ENCODE peak calls at places on chromosome X, in eight cellular contexts. U is endothelial cell; H is progenitor cell of endocrine pancreas; O is GM13977; S is fibroblast of pulmonary artery; V is AG04449; M is GM20000; Z is activated CD8-positive, alpha-beta T cell treated with anti-CD3 and anti-CD28 coated beads for 36 hours. R is an unnamed sample.

GRCh38 chrX:10310502-10310901 is 153.7 kb downstream of the CLCN4 start:
- DNase-seq in U (no peak), H (no peak), O (no peak), S (no peak), V (no peak), M (no peak), Z (no peak), R (no peak)

GRCh38 chrX:44675364-44676024 is 132.8 kb upstream of the FUNDC1 start:
- DNase-seq in U (no peak), H (no peak), O (no peak), S (peak), V (peak), M (no peak), Z (no peak), R (no peak)

GRCh38 chrX:38172596-38172995 is 48.1 kb downstream of the SRPX start:
- DNase-seq in U (no peak), H (no peak), O (no peak), S (no peak), V (no peak), M (no peak), Z (no peak), R (no peak)

GRCh38 chrX:15679246-15679645 is 14.6 kb upstream of the CLTRN start:
- DNase-seq in U (no peak), H (no peak), O (no peak), S (no peak), V (no peak), M (no peak), Z (no peak), R (no peak)

GRCh38 chrX:71603618-71604017 is 14.7 kb downstream of the CXCR3 start:
- DNase-seq in U (no peak), H (no peak), O (no peak), S (peak), V (no peak), M (no peak), Z (no peak), R (no peak)

GRCh38 chrX:40054793-40055192 is 43.0 kb downstream of the BCOR start:
- DNase-seq in U (no peak), H (no peak), O (no peak), S (no peak), V (no peak), M (no peak), Z (no peak), R (no peak)

GRCh38 chrX:117327306-117327705 is 789.3 kb downstream of the KLHL13 start:
- DNase-seq in U (no peak), H (no peak), O (no peak), S (no peak), V (no peak), M (no peak), Z (no peak), R (no peak)

GRCh38 chrX:78923198-78924015 is 21.8 kb upstream of the P2RY10 start:
- DNase-seq in U (no peak), H (no peak), O (peak), S (no peak), V (no peak), M (peak), Z (peak), R (peak)

GRCh38 chrX:72604112-72604511 is 31.5 kb upstream of the HDAC8 start:
- DNase-seq in U (no peak), H (no peak), O (no peak), S (no peak), V (no peak), M (peak), Z (no peak), R (no peak)

GRCh38 chrX:140664939-140665338 is 44.6 kb upstream of the LINC00632 start:
- DNase-seq in U (no peak), H (no peak), O (peak), S (peak), V (no peak), M (no peak), Z (no peak), R (no peak)
- TF ChIP-seq CTCF in U (peak), H (peak), O (peak), S (peak), V (no peak), M (no peak), Z (peak), R (no peak)

GRCh38 chrX:3585719-3586118 is 127.7 kb downstream of the PRKX start:
- DNase-seq in U (no peak), H (no peak), O (no peak), S (no peak), V (no peak), M (no peak), Z (no peak), R (no peak)
- TF ChIP-seq CTCF in U (no peak), H (no peak), O (no peak), S (peak), V (no peak), M (no peak), Z (no peak), R (no peak)

GRCh38 chrX:54825716-54826428 is 18.3 kb downstream of the MAGED2 start:
- DNase-seq in U (no peak), H (no peak), O (peak), S (no peak), V (no peak), M (no peak), Z (peak), R (no peak)
- TF ChIP-seq CTCF in U (no peak), H (peak), O (no peak), S (no peak), V (no peak), M (no peak), Z (no peak), R (no peak)

GRCh38 chrX:111447298-111447697 is 35.3 kb upstream of the DCX start:
- DNase-seq in U (peak), H (peak), O (peak), S (peak), V (no peak), M (peak), Z (peak), R (peak)
- TF ChIP-seq CTCF in U (no peak), H (peak), O (peak), S (no peak), V (no peak), M (no peak), Z (peak), R (peak)

GRCh38 chrX:53084043-53084570 is 1.9 kb downstream of the TSPYL2 start:
- DNase-seq in U (no peak), H (no peak), O (no peak), S (no peak), V (no peak), M (no peak), Z (no peak), R (no peak)
- TF ChIP-seq CTCF in U (no peak), H (no peak), O (no peak), S (no peak), V (no peak), M (no peak), Z (no peak), R (no peak)

GRCh38 chrX:153353416-153353815 is 19.5 kb downstream of the ZNF275 start:
- DNase-seq in U (no peak), H (no peak), O (no peak), S (no peak), V (no peak), M (no peak), Z (no peak), R (no peak)
- TF ChIP-seq CTCF in U (no peak), H (no peak), O (no peak), S (no peak), V (no peak), M (no peak), Z (no peak), R (no peak)

GRCh38 chrX:149630681-149631292 is 805 bp downstream of the TMEM185A start:
- DNase-seq in U (no peak), H (no peak), O (no peak), S (peak), V (no peak), M (no peak), Z (no peak), R (no peak)
- TF ChIP-seq CTCF in U (no peak), H (peak), O (no peak), S (peak), V (peak), M (no peak), Z (no peak), R (no peak)

DNA sequence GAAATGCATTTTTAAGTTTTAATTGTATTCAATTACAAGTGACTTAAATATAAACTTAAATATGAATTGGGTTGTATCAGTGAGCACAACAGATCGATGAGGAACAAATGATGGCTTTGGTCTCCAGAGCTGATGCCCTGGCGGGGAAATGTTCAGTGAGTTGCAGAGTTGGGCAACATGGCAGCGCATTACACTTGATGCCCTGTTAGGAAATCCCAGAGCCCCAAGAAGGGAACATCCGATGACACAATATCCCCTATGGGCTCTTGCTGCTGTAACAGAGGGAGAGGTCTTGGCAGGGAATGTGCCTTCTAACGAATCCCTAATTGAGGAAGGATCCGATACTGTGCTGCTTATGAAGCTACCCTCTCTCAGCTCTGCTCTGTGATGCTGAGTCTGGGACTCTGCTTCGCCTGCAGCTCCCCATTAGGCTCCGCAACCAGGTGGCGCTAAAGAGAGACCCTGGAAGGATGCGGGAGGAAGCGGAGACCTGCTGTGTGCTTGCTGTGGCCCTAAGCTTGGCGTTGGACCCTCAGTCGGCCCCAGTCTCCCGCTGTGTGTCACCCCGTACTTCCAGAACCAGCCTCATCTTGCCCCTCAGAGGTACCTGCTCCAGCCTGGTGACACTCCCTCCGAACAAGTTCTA is 38.9 kb downstream of the PDHA1 start:
- DNase-seq in U (peak), H (peak), O (peak), S (peak), V (no peak), M (peak), Z (peak), R (peak)
- TF ChIP-seq CTCF in U (no peak), H (peak), O (peak), S (peak), V (peak), M (peak), Z (no peak), R (peak)

DNA sequence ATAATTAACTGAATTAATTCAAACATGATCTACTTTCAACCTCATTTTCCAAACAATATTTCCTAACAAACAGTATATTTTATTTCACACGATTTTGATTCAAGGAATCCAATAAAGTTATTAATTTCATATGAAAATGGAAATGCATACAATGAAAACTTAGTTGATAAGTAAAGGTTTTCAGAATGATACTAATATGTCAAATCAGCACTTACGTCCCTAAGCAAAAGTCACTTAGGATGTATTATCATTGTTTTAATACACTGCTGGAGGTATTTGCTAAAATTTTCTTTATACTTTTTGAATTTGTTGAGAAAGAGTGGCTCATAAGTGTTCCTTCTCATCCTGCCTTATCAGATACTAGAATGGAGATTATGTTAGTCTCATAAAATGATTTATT is 266.8 kb upstream of the PUDP start:
- DNase-seq in U (no peak), H (no peak), O (no peak), S (no peak), V (no peak), M (no peak), Z (no peak), R (no peak)
- TF ChIP-seq CTCF in U (no peak), H (no peak), O (no peak), S (no peak), V (no peak), M (no peak), Z (no peak), R (no peak)

R was measured in GM13976.